ENCODE peak calls at places on chromosome 17, in five cellular contexts. B is GF-D8; D is Right ventricle myocardium superior; R is stimulated activated CD8-positive, alpha-beta memory T cell treated with anti-CD3 and anti-CD28 coated beads, Interleukin-2, amount 100 ng/mL, for 1 hour; Z is smooth muscle cell of the brain vasculature. E is an unnamed sample.

GRCh38 chr17:17032131-17032692 is 10.0 kb upstream of the MPRIP start:
- DNase-seq in Z (no peak), D (peak), B (no peak), R (no peak), E (no peak)

GRCh38 chr17:17714261-17714866 is 33.1 kb downstream of the RAI1 start:
- DNase-seq in D (no peak), R (no peak), Z (no peak), B (peak), E (no peak)

GRCh38 chr17:35846055-35846809 is 22.5 kb downstream of the HEATR9 start:
- DNase-seq in D (no peak), Z (no peak), B (no peak), R (no peak), E (no peak)

GRCh38 chr17:30541802-30542201 is 64.6 kb downstream of the GOSR1 start:
- DNase-seq in D (no peak), B (no peak), R (no peak), Z (no peak), E (no peak)

GRCh38 chr17:68295086-68295485 is 3.8 kb downstream of the ARSG start:
- DNase-seq in D (no peak), R (no peak), Z (no peak), B (no peak), E (no peak)

GRCh38 chr17:27284811-27285415 is 9.0 kb upstream of the WSB1 start:
- DNase-seq in R (no peak), B (no peak), D (no peak), Z (no peak), E (no peak)

GRCh38 chr17:72090108-72090507 is 30.7 kb upstream of the SOX9 start:
- DNase-seq in Z (no peak), D (no peak), B (no peak), R (no peak), E (no peak)

GRCh38 chr17:79628861-79629547 is 18.2 kb upstream of the RBFOX3 start:
- DNase-seq in R (no peak), Z (no peak), B (no peak), D (no peak), E (no peak)

GRCh38 chr17:4555863-4556646 is 871 bp upstream of the MYBBP1A start:
- DNase-seq in D (no peak), Z (no peak), R (no peak), B (no peak), E (no peak)

GRCh38 chr17:78120971-78121800 is 7.4 kb downstream of the TMC6 start:
- DNase-seq in R (no peak), Z (no peak), B (no peak), D (peak), E (no peak)

GRCh38 chr17:10649031-10649430 is 8.1 kb downstream of the MYH3 start:
- DNase-seq in R (no peak), Z (no peak), B (no peak), D (no peak), E (no peak)

GRCh38 chr17:44213403-44214229 is 5.9 kb downstream of the UBTF start:
- DNase-seq in Z (no peak), D (no peak), R (no peak), B (no peak), E (no peak)

GRCh38 chr17:63476494-63476856 is 386 bp upstream of the ACE start:
- DNase-seq in Z (no peak), B (no peak), R (no peak), D (no peak), E (no peak)

GRCh38 chr17:37368577-37368976 is 7.2 kb upstream of the C17orf78 start:
- DNase-seq in B (peak), D (no peak), R (no peak), Z (no peak), E (no peak)

GRCh38 chr17:64938925-64939474 is 19.7 kb upstream of the LRRC37A3 start:
- DNase-seq in Z (no peak), D (peak), R (peak), B (no peak), E (no peak)

GRCh38 chr17:49667854-49668253 is 10.0 kb downstream of the SPOP start:
- DNase-seq in Z (no peak), B (peak), D (no peak), R (no peak), E (no peak)

GRCh38 chr17:63295839-63296590 is 150.1 kb downstream of the CYB561 start:
- DNase-seq in D (no peak), R (no peak), Z (no peak), B (no peak), E (no peak)

GRCh38 chr17:81097943-81098308 is 63.0 kb downstream of the BAIAP2 start:
- DNase-seq in R (no peak), Z (no peak), B (no peak), D (peak), E (no peak)

GRCh38 chr17:48546924-48547838 is 2.3 kb upstream of the HOXB2 start:
- DNase-seq in B (peak), Z (no peak), D (no peak), R (no peak), E (peak)

GRCh38 chr17:82303944-82304808 is 13.2 kb downstream of the CD7 start:
- DNase-seq in R (no peak), B (no peak), D (no peak), Z (no peak), E (no peak)

GRCh38 chr17:410674-411401 is 58.2 kb upstream of the RPH3AL start:
- DNase-seq in B (no peak), R (peak), D (no peak), Z (no peak), E (no peak)

GRCh38 chr17:14760719-14761425 is 460.0 kb downstream of the HS3ST3B1 start:
- DNase-seq in B (no peak), D (no peak), Z (no peak), R (no peak), E (no peak)

GRCh38 chr17:68207651-68208253 is 40.1 kb upstream of the AMZ2 start:
- DNase-seq in D (peak), Z (no peak), R (no peak), B (no peak), E (no peak)

GRCh38 chr17:40191237-40192208 is 14.3 kb downstream of the RAPGEFL1 start:
- DNase-seq in Z (no peak), R (peak), D (peak), B (peak), E (no peak)

GRCh38 chr17:10992097-10992496 is 154.2 kb upstream of the PIRT start:
- DNase-seq in Z (no peak), D (no peak), B (no peak), R (no peak), E (no peak)

GRCh38 chr17:18946536-18946935 is 5.4 kb upstream of the SLC5A10 start:
- DNase-seq in B (no peak), R (no peak), D (no peak), Z (no peak), E (no peak)

GRCh38 chr17:76337413-76337777 is 16.3 kb downstream of the PRPSAP1 start:
- DNase-seq in B (no peak), Z (no peak), R (no peak), D (no peak), E (no peak)

GRCh38 chr17:36943250-36944220 is 5.2 kb upstream of the AATF start:
- DNase-seq in R (no peak), B (no peak), D (no peak), Z (no peak), E (no peak)

GRCh38 chr17:15260376-15261062 is 4.6 kb downstream of the PMP22 start:
- DNase-seq in D (peak), B (no peak), R (peak), Z (peak), E (no peak)